ENCODE peak calls at places on chromosomes 3 and 15, in six cellular contexts. P is nephron progenitor cell, U is NCI-H2081, R is RPMI7951, Y is NCI-H510A, Z is H54. I is an unnamed sample.

GRCh38 chr3:42749753-42750231 is 23.3 kb downstream of the CCDC13 start:
- DNase-seq in Z (peak), P (no peak), U (no peak), Y (no peak), R (no peak), I (no peak)

GRCh38 chr3:61521229-61521628 is 40.1 kb upstream of the PTPRG start:
- DNase-seq in U (no peak), R (no peak), P (peak), Z (no peak), Y (no peak), I (no peak)

GRCh38 chr3:141828487-141829284 is 47.8 kb upstream of the ATP1B3 start:
- DNase-seq in Y (peak), R (peak), Z (no peak), P (peak), U (peak), I (no peak)

GRCh38 chr3:167816953-167817352 is 81.4 kb downstream of the SERPINI1 start:
- DNase-seq in P (no peak), R (no peak), Y (no peak), Z (no peak), U (no peak), I (no peak)

GRCh38 chr15:70046716-70047369 is 50.9 kb downstream of the TLE3 start:
- DNase-seq in Y (no peak), Z (no peak), P (no peak), R (no peak), U (no peak), I (no peak)

GRCh38 chr3:164683516-164683915 is 394.8 kb downstream of the SI start:
- DNase-seq in U (no peak), Y (no peak), P (no peak), R (no peak), Z (no peak), I (no peak)

GRCh38 chr15:29693225-29693624 is 129.0 kb downstream of the TJP1 start:
- DNase-seq in U (no peak), Z (no peak), R (no peak), Y (no peak), P (no peak), I (peak)

GRCh38 chr3:47984089-47984759 is 32.0 kb downstream of the MAP4 start:
- DNase-seq in R (peak), P (no peak), U (no peak), Z (peak), Y (no peak), I (peak)

GRCh38 chr3:38543602-38544001 is 47.5 kb downstream of the EXOG start:
- DNase-seq in Z (no peak), U (no peak), Y (no peak), R (peak), P (no peak), I (no peak)

GRCh38 chr15:29889545-29890329 is 67.5 kb upstream of the TJP1 start:
- DNase-seq in U (no peak), Y (no peak), Z (no peak), P (no peak), R (peak), I (no peak)

GRCh38 chr3:13332158-13332557 is 88.0 kb downstream of the NUP210 start:
- DNase-seq in Z (peak), U (peak), Y (peak), P (no peak), R (no peak), I (no peak)

GRCh38 chr15:60324706-60325438 is 72.9 kb downstream of the ANXA2 start:
- DNase-seq in P (no peak), U (peak), R (no peak), Z (no peak), Y (no peak), I (no peak)

GRCh38 chr3:124770341-124771082 is 40.3 kb downstream of the UMPS start:
- DNase-seq in Z (no peak), R (peak), U (peak), Y (peak), P (no peak), I (no peak)

GRCh38 chr3:98359993-98360675 is 6.5 kb downstream of the OR5K4 start:
- DNase-seq in Z (no peak), Y (no peak), U (no peak), P (no peak), R (peak), I (no peak)

GRCh38 chr15:60964527-60964926 is 264.6 kb downstream of the RORA start:
- DNase-seq in Y (no peak), P (no peak), U (no peak), R (no peak), Z (no peak), I (no peak)

GRCh38 chr15:101071651-101072050 is 152.5 kb downstream of the LRRK1 start:
- DNase-seq in P (no peak), R (no peak), U (no peak), Y (no peak), Z (no peak), I (no peak)

GRCh38 chr15:98401029-98401428 is 247.3 kb upstream of the IGF1R start:
- DNase-seq in Y (no peak), Z (no peak), R (no peak), U (no peak), P (no peak), I (no peak)

GRCh38 chr3:97895216-97895615 is 73.4 kb downstream of the CRYBG3 start:
- DNase-seq in Z (no peak), R (no peak), P (no peak), U (no peak), Y (no peak), I (no peak)

GRCh38 chr15:99613887-99614642 is 48.3 kb downstream of the MEF2A start:
- DNase-seq in U (no peak), P (no peak), Z (no peak), Y (no peak), R (peak), I (no peak)